ENCODE peak calls at places on chromosome 12, in eight cellular contexts. S, B, O, N, Q, L, Y and T are unnamed samples.

GRCh38 chr12:29614926-29615325 is 117.4 kb upstream of the OVCH1 start:
- DNase-seq in S (no peak), B (no peak), O (no peak), N (no peak), Q (no peak), L (no peak), Y (no peak), T (no peak)

GRCh38 chr12:72074956-72075355 is 136.3 kb downstream of the TPH2 start:
- DNase-seq in S (no peak), B (no peak), O (no peak), N (no peak), Q (no peak), L (no peak), Y (no peak), T (no peak)

GRCh38 chr12:126353604-126354003 is 1288.4 kb downstream of the AACS start:
- DNase-seq in S (no peak), B (no peak), O (no peak), N (no peak), Q (no peak), L (no peak), Y (no peak), T (no peak)

GRCh38 chr12:108729612-108730336 is 1.5 kb downstream of the CORO1C start:
- DNase-seq in S (peak), B (no peak), O (no peak), N (no peak), Q (no peak), L (no peak), Y (no peak), T (no peak)

GRCh38 chr12:70321182-70321581 is 44.9 kb upstream of the KCNMB4 start:
- DNase-seq in S (no peak), B (no peak), O (no peak), N (no peak), Q (no peak), L (no peak), Y (no peak), T (no peak)

GRCh38 chr12:46874642-46875041 is 48.8 kb upstream of the SLC38A4 start:
- DNase-seq in S (no peak), B (no peak), O (no peak), N (no peak), Q (no peak), L (no peak), Y (no peak), T (no peak)

GRCh38 chr12:38116968-38117367 is 199.6 kb upstream of the ALG10B start:
- DNase-seq in S (no peak), B (no peak), O (no peak), N (no peak), Q (no peak), L (no peak), Y (no peak), T (no peak)

GRCh38 chr12:13573698-13574321 is 377.3 kb downstream of the EMP1 start:
- DNase-seq in S (peak), B (no peak), O (peak), N (no peak), Q (no peak), L (no peak), Y (no peak), T (no peak)

GRCh38 chr12:10190558-10191388 is 11.9 kb downstream of the TMEM52B start:
- DNase-seq in S (peak), B (peak), O (peak), N (peak), Q (no peak), L (peak), Y (peak), T (peak)

GRCh38 chr12:98817779-98818178 is 172.7 kb downstream of the APAF1 start:
- DNase-seq in S (no peak), B (no peak), O (no peak), N (no peak), Q (no peak), L (no peak), Y (no peak), T (no peak)

GRCh38 chr12:57048423-57048822 is 1.5 kb downstream of the MYO1A start:
- DNase-seq in S (peak), B (no peak), O (no peak), N (no peak), Q (no peak), L (no peak), Y (no peak), T (no peak)

GRCh38 chr12:132689227-132689626 is 1.8 kb downstream of the PXMP2 start:
- DNase-seq in S (no peak), B (no peak), O (no peak), N (no peak), Q (no peak), L (no peak), Y (no peak), T (no peak)

GRCh38 chr12:57887631-57888406 is 41.3 kb upstream of the CTDSP2 start:
- DNase-seq in S (no peak), B (no peak), O (no peak), N (peak), Q (no peak), L (no peak), Y (peak), T (no peak)

GRCh38 chr12:2691340-2692111 is 103.2 kb upstream of the FKBP4 start:
- DNase-seq in S (no peak), B (no peak), O (no peak), N (no peak), Q (peak), L (no peak), Y (no peak), T (peak)

GRCh38 chr12:71721781-71722511 is 32.7 kb upstream of the RAB21 start:
- DNase-seq in S (no peak), B (no peak), O (no peak), N (no peak), Q (no peak), L (no peak), Y (peak), T (no peak)

GRCh38 chr12:127172857-127173256 is 1094.1 kb upstream of the TMEM132C start:
- DNase-seq in S (no peak), B (no peak), O (no peak), N (no peak), Q (no peak), L (no peak), Y (no peak), T (no peak)

GRCh38 chr12:116916122-116916521 is 5.4 kb downstream of the FBXW8 start:
- DNase-seq in S (peak), B (no peak), O (no peak), N (no peak), Q (no peak), L (no peak), Y (no peak), T (no peak)

GRCh38 chr12:114391088-114391487 is 14.9 kb downstream of the TBX5 start:
- DNase-seq in S (no peak), B (no peak), O (no peak), N (no peak), Q (no peak), L (no peak), Y (no peak), T (no peak)

GRCh38 chr12:25970082-25970481 is 11.6 kb downstream of the RASSF8 start:
- DNase-seq in S (no peak), B (no peak), O (no peak), N (no peak), Q (no peak), L (no peak), Y (no peak), T (no peak)

GRCh38 chr12:49703647-49704137 is 3.5 kb downstream of the FMNL3 start:
- DNase-seq in S (peak), B (peak), O (no peak), N (no peak), Q (no peak), L (no peak), Y (no peak), T (no peak)

GRCh38 chr12:28500373-28501024 is 310.2 kb downstream of the CCDC91 start:
- DNase-seq in S (no peak), B (no peak), O (no peak), N (no peak), Q (no peak), L (no peak), Y (no peak), T (no peak)

GRCh38 chr12:114668151-114668891 is 15.7 kb downstream of the TBX3 start:
- DNase-seq in S (peak), B (peak), O (peak), N (peak), Q (peak), L (peak), Y (peak), T (peak)

GRCh38 chr12:80412343-80412953 is 31.6 kb upstream of the PTPRQ start:
- DNase-seq in S (peak), B (no peak), O (peak), N (no peak), Q (no peak), L (no peak), Y (peak), T (no peak)

GRCh38 chr12:75323663-75324062 is 6.5 kb downstream of the CAPS2 start:
- DNase-seq in S (no peak), B (no peak), O (no peak), N (no peak), Q (no peak), L (no peak), Y (no peak), T (no peak)

GRCh38 chr12:39792938-39793337 is 173.3 kb upstream of the ABCD2 start:
- DNase-seq in S (no peak), B (no peak), O (no peak), N (no peak), Q (no peak), L (no peak), Y (no peak), T (no peak)

GRCh38 chr12:1611775-1612174 is 17.3 kb upstream of the WNT5B start:
- DNase-seq in S (peak), B (no peak), O (no peak), N (no peak), Q (no peak), L (no peak), Y (no peak), T (no peak)

GRCh38 chr12:98733667-98734350 is 88.7 kb downstream of the APAF1 start:
- DNase-seq in S (no peak), B (no peak), O (no peak), N (no peak), Q (no peak), L (no peak), Y (no peak), T (no peak)

GRCh38 chr12:56518570-56518969 is 3.0 kb upstream of the RBMS2 start:
- DNase-seq in S (no peak), B (no peak), O (no peak), N (no peak), Q (no peak), L (no peak), Y (no peak), T (no peak)

GRCh38 chr12:84313326-84313675 is 599.3 kb downstream of the SLC6A15 start:
- DNase-seq in S (no peak), B (no peak), O (no peak), N (no peak), Q (no peak), L (no peak), Y (no peak), T (no peak)

GRCh38 chr12:126493366-126494108 is 1428.3 kb downstream of the AACS start:
- DNase-seq in S (no peak), B (no peak), O (no peak), N (no peak), Q (no peak), L (no peak), Y (no peak), T (no peak)

GRCh38 chr12:10186299-10186698 is 7.5 kb downstream of the TMEM52B start:
- DNase-seq in S (peak), B (peak), O (no peak), N (no peak), Q (peak), L (no peak), Y (no peak), T (no peak)

GRCh38 chr12:90058721-90059120 is 350.1 kb upstream of the ATP2B1 start:
- DNase-seq in S (no peak), B (peak), O (no peak), N (no peak), Q (no peak), L (no peak), Y (no peak), T (no peak)

GRCh38 chr12:120090626-120091295 is 25.8 kb downstream of the RAB35 start:
- DNase-seq in S (no peak), B (no peak), O (no peak), N (no peak), Q (no peak), L (no peak), Y (no peak), T (no peak)

GRCh38 chr12:42124764-42125371 is 19.8 kb downstream of the GXYLT1 start:
- DNase-seq in S (no peak), B (no peak), O (no peak), N (no peak), Q (no peak), L (no peak), Y (no peak), T (no peak)

GRCh38 chr12:75568801-75569200 is 57.4 kb upstream of the KRR1 start:
- DNase-seq in S (no peak), B (no peak), O (no peak), N (no peak), Q (no peak), L (no peak), Y (no peak), T (no peak)

GRCh38 chr12:49974231-49974675 is 1.5 kb downstream of the AQP6 start:
- DNase-seq in S (peak), B (peak), O (no peak), N (peak), Q (peak), L (no peak), Y (no peak), T (no peak)

GRCh38 chr12:16347391-16348298 is at the start of gene MGST1:
- DNase-seq in S (peak), B (peak), O (peak), N (peak), Q (peak), L (peak), Y (peak), T (peak)

GRCh38 chr12:16346931-16347330 is 514 bp upstream of the MGST1 start:
- DNase-seq in S (peak), B (no peak), O (peak), N (no peak), Q (no peak), L (no peak), Y (no peak), T (no peak)

GRCh38 chr12:16350682-16351081 is 3.2 kb downstream of the MGST1 start:
- DNase-seq in S (peak), B (no peak), O (peak), N (peak), Q (no peak), L (peak), Y (peak), T (no peak)

GRCh38 chr12:16349132-16349463 is 1.7 kb downstream of the MGST1 start:
- DNase-seq in S (peak), B (no peak), O (peak), N (peak), Q (no peak), L (peak), Y (peak), T (peak)

DNA sequence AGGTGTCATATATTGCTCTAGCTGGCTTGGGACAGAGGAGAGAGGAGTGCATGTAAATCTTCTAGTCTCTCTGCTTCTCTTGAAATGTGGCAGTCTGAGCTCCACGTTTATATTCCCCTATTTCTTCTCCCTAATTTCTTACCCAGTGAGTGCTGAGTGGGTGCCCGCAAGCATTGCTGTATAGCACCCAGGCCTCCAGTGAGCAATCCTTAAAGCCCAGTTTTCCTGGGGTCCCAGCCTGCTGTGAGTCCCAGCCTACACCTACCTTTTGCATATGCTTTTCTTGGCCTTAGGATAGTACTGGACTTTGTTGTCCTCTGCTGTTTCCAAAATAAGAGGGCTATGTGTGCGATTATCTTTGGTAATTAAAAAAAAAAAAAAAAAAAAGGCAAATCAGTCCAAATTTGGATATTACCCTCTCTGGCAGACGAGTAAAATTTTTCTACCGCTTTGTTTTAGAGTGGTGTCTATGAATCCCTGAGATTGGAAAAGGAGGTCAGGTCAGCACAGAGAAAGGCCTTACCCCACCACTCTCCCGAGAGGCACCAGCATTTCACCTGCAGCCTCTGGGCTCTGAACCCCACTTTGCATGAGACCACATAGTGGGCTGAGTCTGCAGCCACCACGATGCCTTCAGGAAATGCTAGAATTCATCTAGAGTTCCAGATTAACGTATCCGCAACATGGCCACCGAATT is 1.1 kb downstream of the MGST1 start:
- DNase-seq in S (peak), B (no peak), O (no peak), N (no peak), Q (no peak), L (no peak), Y (no peak), T (no peak)
- H3K4me3 ChIP-seq in S (peak), B (peak), O (peak), N (peak), Q (no peak), L (peak), Y (peak), T (no peak)

GRCh38 chr12:100243137-100243536 is 23.7 kb downstream of the DEPDC4 start:
- DNase-seq in S (no peak), B (no peak), O (no peak), N (no peak), Q (no peak), L (no peak), Y (no peak), T (no peak)
- TF ChIP-seq CTCF in S (no peak), B (no peak), O (no peak), N (no peak), Q (no peak), L (no peak), Y (no peak), T (no peak)

GRCh38 chr12:6928703-6929407 is 1.1 kb downstream of the ATN1 start:
- DNase-seq in S (no peak), B (no peak), O (no peak), N (no peak), Q (peak), L (no peak), Y (no peak), T (no peak)
- TF ChIP-seq POLR2A in S (no peak), B (no peak), O (no peak), N (no peak), Q (no peak), L (no peak), Y (no peak), T (no peak)

DNA sequence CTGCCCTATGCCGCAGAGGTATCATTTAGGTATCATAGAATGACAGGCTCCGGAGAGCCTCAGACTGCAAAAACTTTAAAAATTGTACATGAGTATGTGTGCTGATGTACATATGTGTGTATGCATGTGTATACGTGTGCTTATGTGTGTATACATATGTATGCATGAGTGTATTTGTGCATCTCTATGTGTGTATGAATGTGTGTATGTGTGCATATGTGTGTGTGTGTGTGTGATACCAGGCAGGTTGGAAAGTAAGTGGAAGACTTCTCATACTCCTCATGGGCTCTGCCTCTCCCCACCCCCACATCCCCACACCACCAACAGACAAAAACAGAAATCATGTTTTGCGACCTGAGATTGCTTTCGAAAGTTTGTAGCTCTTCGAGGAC is 621 bp upstream of the TMEM117 start:
- DNase-seq in S (peak), B (no peak), O (no peak), N (no peak), Q (no peak), L (no peak), Y (no peak), T (no peak)
- H3K4me3 ChIP-seq in S (peak), B (peak), O (peak), N (peak), Q (peak), L (peak), Y (peak), T (peak)

DNA sequence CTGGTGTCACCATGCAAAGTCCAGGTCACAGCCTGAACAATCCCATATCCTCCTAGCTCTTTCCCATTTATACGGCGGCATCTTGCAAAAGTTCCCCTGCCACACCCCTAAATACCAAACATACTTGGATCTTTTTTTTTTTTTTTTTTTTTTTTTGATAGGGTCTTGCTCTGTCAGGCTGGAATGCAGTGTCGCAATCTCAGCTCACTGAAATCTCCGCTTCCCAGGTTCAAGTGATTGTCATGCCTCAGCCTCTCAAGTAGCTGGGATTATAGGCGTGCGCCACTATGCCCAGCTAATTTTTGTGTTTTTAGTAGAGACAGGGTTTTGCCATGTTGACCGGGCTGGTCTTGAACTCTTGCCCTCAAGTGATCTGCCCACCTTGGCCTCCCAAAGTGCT is 451.3 kb downstream of the GLT1D1 start:
- DNase-seq in S (no peak), B (no peak), O (no peak), N (no peak), Q (no peak), L (no peak), Y (no peak), T (no peak)
- TF ChIP-seq CTCF in S (no peak), B (no peak), O (no peak), N (no peak), Q (no peak), L (no peak), Y (no peak), T (no peak)

DNA sequence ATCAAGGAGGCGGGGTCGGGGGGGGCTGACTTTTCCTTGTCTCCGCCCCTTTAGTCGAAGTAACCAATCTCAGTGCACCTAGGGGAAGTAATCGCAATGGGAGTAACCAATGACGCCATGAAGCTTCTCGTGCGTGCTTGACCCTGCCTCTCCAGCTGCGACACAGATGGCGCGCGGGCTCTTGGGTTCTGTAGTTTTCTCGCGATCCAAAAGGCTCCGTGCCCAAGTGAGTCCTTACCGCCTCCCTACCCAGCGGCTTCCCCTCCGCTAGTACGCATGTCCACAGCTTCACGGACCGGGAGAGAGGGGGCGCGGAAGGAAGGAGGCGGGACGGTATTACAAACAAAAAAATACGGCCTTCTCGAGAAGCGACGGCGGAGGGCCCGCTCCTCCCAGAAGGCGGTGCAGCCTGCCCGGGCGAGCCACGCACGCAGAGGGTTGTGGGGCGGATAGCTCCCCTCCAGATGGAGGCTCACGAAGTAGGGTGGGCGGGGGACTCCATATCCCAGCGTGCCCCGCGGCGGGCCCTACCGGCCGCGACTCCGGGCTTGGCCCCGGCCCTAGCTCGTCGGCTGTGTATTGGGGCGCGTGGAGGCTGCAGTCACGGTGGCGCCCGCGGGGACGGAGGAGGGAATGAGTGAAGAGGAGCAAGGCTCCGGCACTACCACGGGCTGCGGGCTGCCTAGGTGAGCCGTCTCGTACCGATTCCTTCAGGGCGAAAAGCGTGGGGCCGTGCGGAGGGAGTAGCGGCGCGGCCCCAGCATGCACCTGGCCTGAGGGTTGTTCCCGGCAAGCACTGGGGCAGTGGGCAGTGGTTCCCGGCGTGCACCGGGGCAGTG is at the start of gene TARBP2:
- DNase-seq in S (peak), B (peak), O (peak), N (peak), Q (peak), L (peak), Y (peak), T (peak)
- TF ChIP-seq POLR2A in S (peak), B (no peak), O (peak), N (peak), Q (no peak), L (no peak), Y (no peak), T (no peak)